ENCODE peak calls at places on chromosomes 13 and 19, in seven cellular contexts. One of them, this sample, is unnamed.

GRCh38 chr13:85590231-85590931 is 208.8 kb downstream of the SLITRK6 start:
- DNase-seq in IMR-90: no peak
- DNase-seq in H9: no peak
- DNase-seq in neuronal stem cell: no peak
- DNase-seq in mesenchymal stem cell: peak; percentile 36
- DNase-seq in mesendoderm: no peak
- DNase-seq in H1: no peak
- DNase-seq in this sample: no peak

GRCh38 chr13:113061796-113062425 is 43.7 kb upstream of the F7 start:
- DNase-seq in IMR-90: no peak
- DNase-seq in H9: no peak
- DNase-seq in neuronal stem cell: no peak
- DNase-seq in mesenchymal stem cell: no peak
- DNase-seq in mesendoderm: no peak
- DNase-seq in H1: no peak
- DNase-seq in this sample: no peak

GRCh38 chr13:112601351-112601750 is 13.4 kb upstream of the TUBGCP3 start:
- DNase-seq in IMR-90: no peak
- DNase-seq in H9: no peak
- DNase-seq in neuronal stem cell: no peak
- DNase-seq in mesenchymal stem cell: no peak
- DNase-seq in mesendoderm: no peak
- DNase-seq in H1: no peak
- DNase-seq in this sample: no peak

GRCh38 chr19:44889830-44890365 is 1.2 kb upstream of the TOMM40 start:
- DNase-seq in IMR-90: no peak
- DNase-seq in H9: no peak
- DNase-seq in neuronal stem cell: no peak
- DNase-seq in mesenchymal stem cell: no peak
- DNase-seq in mesendoderm: no peak
- DNase-seq in H1: no peak
- DNase-seq in this sample: no peak

GRCh38 chr13:31913459-31913858 is 118.1 kb upstream of the FRY start:
- DNase-seq in IMR-90: no peak
- DNase-seq in H9: no peak
- DNase-seq in neuronal stem cell: no peak
- DNase-seq in mesenchymal stem cell: peak; percentile 39
- DNase-seq in mesendoderm: no peak
- DNase-seq in H1: no peak
- DNase-seq in this sample: no peak

GRCh38 chr19:35253316-35254286 is 4.8 kb downstream of the LSR start:
- DNase-seq in IMR-90: no peak
- DNase-seq in H9: peak; percentile 30
- DNase-seq in neuronal stem cell: no peak
- DNase-seq in mesenchymal stem cell: no peak
- DNase-seq in mesendoderm: peak; percentile 51
- DNase-seq in H1: peak; percentile 48
- DNase-seq in this sample: no peak

GRCh38 chr19:28332351-28332750 is 880.6 kb downstream of the UQCRFS1 start:
- DNase-seq in IMR-90: no peak
- DNase-seq in H9: no peak
- DNase-seq in neuronal stem cell: no peak
- DNase-seq in mesenchymal stem cell: no peak
- DNase-seq in mesendoderm: no peak
- DNase-seq in H1: no peak
- DNase-seq in this sample: no peak

GRCh38 chr19:35154535-35155406 is at the start of gene FXYD5:
- DNase-seq in IMR-90: peak; percentile 80
- DNase-seq in H9: peak; percentile 69
- DNase-seq in neuronal stem cell: no peak
- DNase-seq in mesenchymal stem cell: peak; percentile 91
- DNase-seq in mesendoderm: peak; percentile 94
- DNase-seq in H1: peak; percentile 72
- DNase-seq in this sample: peak; percentile 77

GRCh38 chr13:111033172-111034133 is 81.7 kb upstream of the ARHGEF7 start:
- DNase-seq in IMR-90: no peak
- DNase-seq in H9: no peak
- DNase-seq in neuronal stem cell: no peak
- DNase-seq in mesenchymal stem cell: no peak
- DNase-seq in mesendoderm: no peak
- DNase-seq in H1: no peak
- DNase-seq in this sample: no peak

GRCh38 chr13:30715837-30716236 is 19.5 kb upstream of the ALOX5AP start:
- DNase-seq in IMR-90: no peak
- DNase-seq in H9: no peak
- DNase-seq in neuronal stem cell: no peak
- DNase-seq in mesenchymal stem cell: no peak
- DNase-seq in mesendoderm: no peak
- DNase-seq in H1: no peak
- DNase-seq in this sample: no peak

GRCh38 chr19:1956868-1957492 is 16.0 kb downstream of the CSNK1G2 start:
- DNase-seq in IMR-90: no peak
- DNase-seq in H9: peak; percentile 72
- DNase-seq in neuronal stem cell: no peak
- DNase-seq in mesenchymal stem cell: no peak
- DNase-seq in mesendoderm: peak; percentile 37
- DNase-seq in H1: peak; percentile 81
- DNase-seq in this sample: no peak

GRCh38 chr13:51887441-51887840 is 25.7 kb downstream of the CCDC70 start:
- DNase-seq in IMR-90: no peak
- DNase-seq in H9: no peak
- DNase-seq in neuronal stem cell: no peak
- DNase-seq in mesenchymal stem cell: no peak
- DNase-seq in mesendoderm: no peak
- DNase-seq in H1: no peak
- DNase-seq in this sample: no peak

GRCh38 chr19:940591-941291 is 14.9 kb downstream of the ARID3A start:
- DNase-seq in IMR-90: peak; percentile 57
- DNase-seq in H9: no peak
- DNase-seq in neuronal stem cell: no peak
- DNase-seq in mesenchymal stem cell: no peak
- DNase-seq in mesendoderm: no peak
- DNase-seq in H1: no peak
- DNase-seq in this sample: peak; percentile 47

GRCh38 chr13:107650081-107650701 is 565.1 kb downstream of the LIG4 start:
- DNase-seq in IMR-90: peak; percentile 62
- DNase-seq in H9: peak; percentile 78
- DNase-seq in neuronal stem cell: peak; percentile 57
- DNase-seq in mesenchymal stem cell: peak; percentile 68
- DNase-seq in mesendoderm: peak; percentile 78
- DNase-seq in H1: peak; percentile 85
- DNase-seq in this sample: no peak

GRCh38 chr13:38862443-38862842 is 128.2 kb downstream of the STOML3 start:
- DNase-seq in IMR-90: no peak
- DNase-seq in H9: no peak
- DNase-seq in neuronal stem cell: no peak
- DNase-seq in mesenchymal stem cell: no peak
- DNase-seq in mesendoderm: no peak
- DNase-seq in H1: no peak
- DNase-seq in this sample: no peak

GRCh38 chr13:105806335-105806920 is 729.0 kb downstream of the EFNB2 start:
- DNase-seq in IMR-90: no peak
- DNase-seq in H9: no peak
- DNase-seq in neuronal stem cell: no peak
- DNase-seq in mesenchymal stem cell: no peak
- DNase-seq in mesendoderm: no peak
- DNase-seq in H1: no peak
- DNase-seq in this sample: no peak

GRCh38 chr13:102291587-102292218 is 110.1 kb downstream of the FGF14 start:
- DNase-seq in IMR-90: peak; percentile 27
- DNase-seq in H9: peak; percentile 33
- DNase-seq in neuronal stem cell: no peak
- DNase-seq in mesenchymal stem cell: peak; percentile 40
- DNase-seq in mesendoderm: peak; percentile 46
- DNase-seq in H1: no peak
- DNase-seq in this sample: no peak

GRCh38 chr13:66546534-66547379 is 683.4 kb downstream of the PCDH9 start:
- DNase-seq in IMR-90: peak; percentile 80
- DNase-seq in H9: no peak
- DNase-seq in neuronal stem cell: no peak
- DNase-seq in mesenchymal stem cell: peak; percentile 41
- DNase-seq in mesendoderm: no peak
- DNase-seq in H1: no peak
- DNase-seq in this sample: no peak

GRCh38 chr19:42683917-42684513 is 56.3 kb downstream of the PSG3 start:
- DNase-seq in IMR-90: peak; percentile 31
- DNase-seq in H9: no peak
- DNase-seq in neuronal stem cell: no peak
- DNase-seq in mesenchymal stem cell: peak; percentile 7
- DNase-seq in mesendoderm: peak; percentile 21
- DNase-seq in H1: peak; percentile 46
- DNase-seq in this sample: peak; percentile 32

GRCh38 chr13:33099860-33100259 is 83.6 kb downstream of the KL start:
- DNase-seq in IMR-90: no peak
- DNase-seq in H9: no peak
- DNase-seq in neuronal stem cell: no peak
- DNase-seq in mesenchymal stem cell: no peak
- DNase-seq in mesendoderm: peak; percentile 90
- DNase-seq in H1: no peak
- DNase-seq in this sample: no peak

GRCh38 chr19:40592170-40592569 is 9.0 kb upstream of the LTBP4 start:
- DNase-seq in IMR-90: peak; percentile 76
- DNase-seq in H9: peak; percentile 64
- DNase-seq in neuronal stem cell: no peak
- DNase-seq in mesenchymal stem cell: peak; percentile 84
- DNase-seq in mesendoderm: peak; percentile 79
- DNase-seq in H1: no peak
- DNase-seq in this sample: peak; percentile 58

GRCh38 chr19:10836478-10837325 is 690 bp upstream of the TMED1 start:
- DNase-seq in IMR-90: no peak
- DNase-seq in H9: peak; percentile 82
- DNase-seq in neuronal stem cell: no peak
- DNase-seq in mesenchymal stem cell: no peak
- DNase-seq in mesendoderm: no peak
- DNase-seq in H1: no peak
- DNase-seq in this sample: no peak

GRCh38 chr19:35142531-35143230 is 374 bp upstream of the FXYD7 start:
- DNase-seq in IMR-90: no peak
- DNase-seq in H9: peak; percentile 85
- DNase-seq in neuronal stem cell: no peak
- DNase-seq in mesenchymal stem cell: peak; percentile 30
- DNase-seq in mesendoderm: peak; percentile 75
- DNase-seq in H1: peak; percentile 86
- DNase-seq in this sample: no peak

GRCh38 chr13:26208292-26208691 is 13.8 kb downstream of the RNF6 start:
- DNase-seq in IMR-90: no peak
- DNase-seq in H9: no peak
- DNase-seq in neuronal stem cell: no peak
- DNase-seq in mesenchymal stem cell: no peak
- DNase-seq in mesendoderm: no peak
- DNase-seq in H1: no peak
- DNase-seq in this sample: no peak
- H2BK5ac ChIP-seq in IMR-90: no peak overlapping the region
- H2BK5ac ChIP-seq in H9: no peak overlapping the region
- H2BK5ac ChIP-seq in neuronal stem cell: no peak overlapping the region
- H2BK5ac ChIP-seq in mesenchymal stem cell: no peak overlapping the region
- H2BK5ac ChIP-seq in mesendoderm: no peak overlapping the region
- H2BK5ac ChIP-seq in H1: no peak overlapping the region
- H2BK5ac ChIP-seq in this sample: no peak overlapping the region

DNA sequence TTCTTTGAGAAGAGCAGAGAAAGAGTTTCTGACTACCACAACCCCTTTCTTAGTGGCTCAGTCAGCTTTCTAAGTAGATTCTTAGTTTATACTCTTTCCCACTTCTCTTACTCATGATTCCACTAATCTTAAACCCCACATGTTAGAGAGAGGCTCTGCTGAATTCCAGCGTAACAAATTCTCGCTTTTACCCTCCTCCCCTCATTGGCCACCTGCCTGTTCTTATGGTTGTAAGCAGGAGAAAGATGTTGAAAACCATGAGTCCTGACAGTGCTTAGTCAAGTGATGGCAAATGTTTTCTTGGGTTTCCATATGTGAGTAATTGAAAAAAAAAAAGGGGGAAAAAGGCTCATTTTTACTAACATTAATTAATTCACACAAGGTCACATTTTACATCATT is 125.9 kb downstream of the ZDHHC20 start:
- DNase-seq in IMR-90: no peak
- DNase-seq in H9: no peak
- DNase-seq in neuronal stem cell: no peak
- DNase-seq in mesenchymal stem cell: no peak
- DNase-seq in mesendoderm: no peak
- DNase-seq in H1: no peak
- DNase-seq in this sample: no peak
- H2BK5ac ChIP-seq in IMR-90: no peak overlapping the region
- H2BK5ac ChIP-seq in H9: no peak overlapping the region
- H2BK5ac ChIP-seq in neuronal stem cell: no peak overlapping the region
- H2BK5ac ChIP-seq in mesenchymal stem cell: no peak overlapping the region
- H2BK5ac ChIP-seq in mesendoderm: no peak overlapping the region
- H2BK5ac ChIP-seq in H1: no peak overlapping the region
- H2BK5ac ChIP-seq in this sample: no peak overlapping the region

GRCh38 chr13:114279770-114280169 is 1.6 kb upstream of the UPF3A start:
- DNase-seq in IMR-90: no peak
- DNase-seq in H9: no peak
- DNase-seq in neuronal stem cell: no peak
- DNase-seq in mesenchymal stem cell: peak; percentile 14
- DNase-seq in mesendoderm: no peak
- DNase-seq in H1: no peak
- DNase-seq in this sample: no peak

GRCh38 chr13:114269281-114269770 is 12.1 kb upstream of the UPF3A start:
- DNase-seq in IMR-90: no peak
- DNase-seq in H9: no peak
- DNase-seq in neuronal stem cell: no peak
- DNase-seq in mesenchymal stem cell: no peak
- DNase-seq in mesendoderm: no peak
- DNase-seq in H1: no peak
- DNase-seq in this sample: no peak

GRCh38 chr13:114272977-114273376 is 8.4 kb upstream of the UPF3A start:
- DNase-seq in IMR-90: no peak
- DNase-seq in H9: no peak
- DNase-seq in neuronal stem cell: no peak
- DNase-seq in mesenchymal stem cell: no peak
- DNase-seq in mesendoderm: no peak
- DNase-seq in H1: no peak
- DNase-seq in this sample: no peak

GRCh38 chr13:114279146-114279545 is 2.3 kb upstream of the UPF3A start:
- DNase-seq in IMR-90: no peak
- DNase-seq in H9: no peak
- DNase-seq in neuronal stem cell: no peak
- DNase-seq in mesenchymal stem cell: no peak
- DNase-seq in mesendoderm: peak; percentile 14
- DNase-seq in H1: no peak
- DNase-seq in this sample: no peak

DNA sequence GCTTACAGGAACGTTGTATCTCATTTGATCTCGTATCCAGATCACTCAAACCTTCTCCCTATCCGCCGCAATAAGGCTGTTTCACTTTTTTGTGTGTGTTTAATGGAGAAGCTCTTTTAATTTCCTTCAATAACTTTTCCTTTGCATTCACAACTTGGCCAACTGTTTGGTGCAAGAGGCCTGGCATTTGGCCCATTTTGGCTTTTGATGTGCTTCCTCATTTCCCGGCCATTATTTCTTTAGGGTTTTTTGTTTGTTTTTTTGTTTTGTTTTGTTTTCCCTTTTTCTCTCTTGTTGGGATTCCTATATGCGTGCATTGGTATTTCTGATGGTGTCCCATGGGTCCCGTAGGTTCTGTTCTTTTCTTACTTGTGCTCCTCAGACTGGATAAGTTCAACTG is 6.1 kb upstream of the UPF3A start:
- DNase-seq in IMR-90: no peak
- DNase-seq in H9: no peak
- DNase-seq in neuronal stem cell: no peak
- DNase-seq in mesenchymal stem cell: no peak
- DNase-seq in mesendoderm: no peak
- DNase-seq in H1: no peak
- DNase-seq in this sample: no peak
- H2BK5ac ChIP-seq in IMR-90: no peak overlapping the region
- H2BK5ac ChIP-seq in H9: no peak overlapping the region
- H2BK5ac ChIP-seq in neuronal stem cell: no peak overlapping the region
- H2BK5ac ChIP-seq in mesenchymal stem cell: no peak overlapping the region
- H2BK5ac ChIP-seq in mesendoderm: no peak overlapping the region
- H2BK5ac ChIP-seq in H1: no peak overlapping the region
- H2BK5ac ChIP-seq in this sample: no peak overlapping the region

GRCh38 chr19:14933506-14933905 is 7.8 kb upstream of the OR7C2 start:
- DNase-seq in IMR-90: no peak
- DNase-seq in H9: no peak
- DNase-seq in neuronal stem cell: no peak
- DNase-seq in mesenchymal stem cell: no peak
- DNase-seq in mesendoderm: no peak
- DNase-seq in H1: no peak
- DNase-seq in this sample: peak; percentile 33
- H2BK5ac ChIP-seq in IMR-90: no peak overlapping the region
- H2BK5ac ChIP-seq in H9: no peak overlapping the region
- H2BK5ac ChIP-seq in neuronal stem cell: no peak overlapping the region
- H2BK5ac ChIP-seq in mesenchymal stem cell: no peak overlapping the region
- H2BK5ac ChIP-seq in mesendoderm: no peak overlapping the region
- H2BK5ac ChIP-seq in H1: no peak overlapping the region
- H2BK5ac ChIP-seq in this sample: no peak overlapping the region